ENCODE peak calls at places on chromosome 16, in nine cellular contexts. One of them, this sample, is unnamed. For H3K4me1, the result is how much of the 10 kb centered on the place peaks cover.

GRCh38 chr16:80994451-80994850 is 12.2 kb downstream of the CMC2 start:
- DNase-seq in uterus: no peak
- DNase-seq in prostate gland: no peak
- DNase-seq in endothelial cell of umbilical vein: no peak
- DNase-seq in lung: no peak
- DNase-seq in H9: no peak
- DNase-seq in left ventricle myocardium inferior: no peak
- DNase-seq in psoas muscle: no peak
- DNase-seq in stomach: no peak
- DNase-seq in this sample: no peak

GRCh38 chr16:88886915-88887521 is 20.6 kb upstream of the PABPN1L start:
- DNase-seq in lung: peak
- DNase-seq in stomach: peak
- DNase-seq in endothelial cell of umbilical vein: no peak
- DNase-seq in prostate gland: no peak
- DNase-seq in left ventricle myocardium inferior: peak
- DNase-seq in uterus: peak
- DNase-seq in psoas muscle: peak
- DNase-seq in H9: no peak
- DNase-seq in this sample: no peak

GRCh38 chr16:3129137-3130131 is 5.4 kb upstream of the ZNF213 start:
- DNase-seq in uterus: peak
- DNase-seq in psoas muscle: peak
- DNase-seq in prostate gland: peak
- DNase-seq in endothelial cell of umbilical vein: peak
- DNase-seq in H9: peak
- DNase-seq in lung: peak
- DNase-seq in left ventricle myocardium inferior: peak
- DNase-seq in stomach: peak
- DNase-seq in this sample: peak

GRCh38 chr16:62135903-62136302 is 99.7 kb upstream of the CDH8 start:
- DNase-seq in endothelial cell of umbilical vein: no peak
- DNase-seq in stomach: no peak
- DNase-seq in prostate gland: no peak
- DNase-seq in lung: no peak
- DNase-seq in psoas muscle: no peak
- DNase-seq in H9: no peak
- DNase-seq in uterus: no peak
- DNase-seq in left ventricle myocardium inferior: no peak
- DNase-seq in this sample: no peak

GRCh38 chr16:31329671-31330552 is 25.1 kb upstream of the ITGAX start:
- DNase-seq in psoas muscle: no peak
- DNase-seq in prostate gland: no peak
- DNase-seq in H9: no peak
- DNase-seq in endothelial cell of umbilical vein: no peak
- DNase-seq in left ventricle myocardium inferior: no peak
- DNase-seq in lung: no peak
- DNase-seq in stomach: no peak
- DNase-seq in uterus: no peak
- DNase-seq in this sample: no peak

GRCh38 chr16:842631-843560 is 42.4 kb upstream of the GNG13 start:
- DNase-seq in uterus: no peak
- DNase-seq in lung: no peak
- DNase-seq in stomach: no peak
- DNase-seq in left ventricle myocardium inferior: no peak
- DNase-seq in prostate gland: no peak
- DNase-seq in endothelial cell of umbilical vein: no peak
- DNase-seq in psoas muscle: no peak
- DNase-seq in H9: no peak
- DNase-seq in this sample: no peak

GRCh38 chr16:2231016-2231931 is 5.0 kb upstream of the DNASE1L2 start:
- DNase-seq in left ventricle myocardium inferior: no peak
- DNase-seq in stomach: no peak
- DNase-seq in uterus: no peak
- DNase-seq in endothelial cell of umbilical vein: no peak
- DNase-seq in psoas muscle: no peak
- DNase-seq in lung: no peak
- DNase-seq in H9: no peak
- DNase-seq in prostate gland: no peak
- DNase-seq in this sample: peak

GRCh38 chr16:22659933-22660332 is 149.2 kb downstream of the NPIPB5 start:
- DNase-seq in endothelial cell of umbilical vein: no peak
- DNase-seq in uterus: no peak
- DNase-seq in H9: peak
- DNase-seq in stomach: no peak
- DNase-seq in lung: no peak
- DNase-seq in psoas muscle: no peak
- DNase-seq in left ventricle myocardium inferior: no peak
- DNase-seq in prostate gland: peak
- DNase-seq in this sample: no peak

GRCh38 chr16:31181102-31181830 is 1.3 kb downstream of the FUS start:
- DNase-seq in H9: no peak
- DNase-seq in prostate gland: no peak
- DNase-seq in lung: peak
- DNase-seq in stomach: peak
- DNase-seq in uterus: peak
- DNase-seq in psoas muscle: peak
- DNase-seq in endothelial cell of umbilical vein: peak
- DNase-seq in left ventricle myocardium inferior: peak
- DNase-seq in this sample: no peak

GRCh38 chr16:9114842-9115241 is 23.4 kb downstream of the HAPSTR1 start:
- DNase-seq in endothelial cell of umbilical vein: no peak
- DNase-seq in lung: peak
- DNase-seq in left ventricle myocardium inferior: no peak
- DNase-seq in H9: no peak
- DNase-seq in prostate gland: no peak
- DNase-seq in uterus: no peak
- DNase-seq in stomach: no peak
- DNase-seq in psoas muscle: no peak
- DNase-seq in this sample: no peak

GRCh38 chr16:85048921-85049562 is 21.4 kb downstream of the KIAA0513 start:
- DNase-seq in prostate gland: no peak
- DNase-seq in left ventricle myocardium inferior: no peak
- DNase-seq in lung: no peak
- DNase-seq in uterus: no peak
- DNase-seq in stomach: no peak
- DNase-seq in H9: no peak
- DNase-seq in psoas muscle: peak
- DNase-seq in endothelial cell of umbilical vein: no peak
- DNase-seq in this sample: no peak

GRCh38 chr16:85251225-85251760 is 139.0 kb upstream of the CIBAR2 start:
- DNase-seq in stomach: no peak
- DNase-seq in left ventricle myocardium inferior: no peak
- DNase-seq in lung: no peak
- DNase-seq in prostate gland: no peak
- DNase-seq in endothelial cell of umbilical vein: no peak
- DNase-seq in psoas muscle: no peak
- DNase-seq in uterus: no peak
- DNase-seq in H9: no peak
- DNase-seq in this sample: no peak

DNA sequence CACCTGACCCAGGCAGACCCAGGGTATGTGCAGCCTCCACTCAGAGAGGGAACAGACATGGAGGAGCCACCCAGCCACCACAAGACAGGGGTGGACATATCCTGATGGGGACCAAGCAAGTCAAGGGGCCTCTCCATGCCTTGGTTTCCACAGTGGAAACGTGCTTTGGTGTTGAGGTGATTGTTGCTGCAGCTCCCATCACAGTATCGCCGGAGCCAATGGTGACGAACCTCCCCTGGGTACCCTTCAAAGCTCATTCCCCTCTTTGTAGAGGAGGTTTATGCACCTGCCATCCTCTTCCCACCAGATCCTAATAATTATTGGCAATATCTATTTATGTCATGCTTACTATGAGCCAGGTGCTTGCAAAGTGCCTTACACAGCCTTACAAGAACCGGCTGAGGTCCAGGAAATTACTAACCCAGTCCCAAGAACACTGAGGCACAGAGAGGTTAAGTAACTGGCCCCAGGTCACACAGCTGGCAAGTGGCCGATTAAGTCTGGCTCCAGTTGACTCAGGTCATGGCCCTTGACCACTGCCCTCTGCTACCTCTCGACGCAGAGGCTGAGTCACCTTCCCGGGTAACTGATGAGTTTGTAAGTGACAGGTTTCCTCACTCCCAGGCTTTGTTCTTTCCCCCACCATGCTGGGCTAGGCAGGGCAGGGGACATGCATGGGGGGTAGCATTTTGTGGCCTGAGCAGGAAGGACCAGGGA is 20.6 kb downstream of the SLC12A3 start:
- DNase-seq in stomach: no peak
- DNase-seq in prostate gland: no peak
- DNase-seq in uterus: no peak
- DNase-seq in H9: no peak
- DNase-seq in psoas muscle: no peak
- DNase-seq in left ventricle myocardium inferior: no peak
- DNase-seq in lung: no peak
- DNase-seq in endothelial cell of umbilical vein: no peak
- DNase-seq in this sample: no peak
- H3K4me1 ChIP-seq in stomach: under half
- H3K4me1 ChIP-seq in prostate gland: under half
- H3K4me1 ChIP-seq in uterus: under half
- H3K4me1 ChIP-seq in H9: under half
- H3K4me1 ChIP-seq in psoas muscle: under half
- H3K4me1 ChIP-seq in left ventricle myocardium inferior: under half
- H3K4me1 ChIP-seq in lung: under half
- H3K4me1 ChIP-seq in endothelial cell of umbilical vein: under half
- H3K4me1 ChIP-seq in this sample: under half

DNA sequence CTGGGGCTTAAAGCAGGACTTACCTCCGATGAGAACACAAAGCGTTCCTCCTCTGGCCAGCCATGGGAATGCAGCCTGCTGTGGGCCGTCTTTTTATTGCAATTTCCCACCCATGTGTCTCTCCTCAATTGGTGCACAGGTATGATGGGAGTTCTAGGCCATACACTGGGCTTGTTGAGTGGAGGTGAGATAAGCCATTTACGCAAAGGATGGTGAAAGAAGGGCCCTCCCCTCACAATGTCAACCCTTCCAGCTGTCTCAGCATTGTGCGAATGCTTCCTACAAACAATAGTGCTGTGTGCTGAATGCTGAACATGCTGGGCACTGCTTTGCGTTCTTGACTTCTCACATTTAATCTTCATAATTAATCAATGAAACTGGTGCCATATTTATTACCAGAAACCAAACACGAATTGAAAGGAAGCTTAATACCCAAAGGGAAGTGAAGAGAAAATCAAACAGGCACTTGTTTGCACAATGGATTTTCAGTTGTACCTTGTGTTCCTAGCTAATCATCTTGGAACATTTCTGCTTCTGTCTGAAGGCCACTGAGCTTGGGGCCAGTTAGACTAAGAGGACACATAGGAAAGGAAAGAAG is at the start of gene GP2:
- DNase-seq in lung: no peak
- DNase-seq in left ventricle myocardium inferior: no peak
- DNase-seq in H9: peak
- DNase-seq in uterus: no peak
- DNase-seq in stomach: peak
- DNase-seq in psoas muscle: no peak
- DNase-seq in endothelial cell of umbilical vein: no peak
- DNase-seq in prostate gland: peak
- DNase-seq in this sample: no peak
- H3K27ac ChIP-seq in lung: no peak
- H3K27ac ChIP-seq in left ventricle myocardium inferior: no peak
- H3K27ac ChIP-seq in H9: no peak
- H3K27ac ChIP-seq in uterus: no peak
- H3K27ac ChIP-seq in stomach: peak
- H3K27ac ChIP-seq in psoas muscle: no peak
- H3K27ac ChIP-seq in endothelial cell of umbilical vein: no peak
- H3K27ac ChIP-seq in prostate gland: peak
- H3K27ac ChIP-seq in this sample: no peak

GRCh38 chr16:24906901-24907300 is 61.1 kb downstream of the SLC5A11 start:
- DNase-seq in uterus: no peak
- DNase-seq in endothelial cell of umbilical vein: no peak
- DNase-seq in left ventricle myocardium inferior: no peak
- DNase-seq in prostate gland: no peak
- DNase-seq in lung: no peak
- DNase-seq in psoas muscle: no peak
- DNase-seq in H9: no peak
- DNase-seq in stomach: no peak
- DNase-seq in this sample: no peak

GRCh38 chr16:24908716-24909115 is 63.0 kb downstream of the SLC5A11 start:
- DNase-seq in uterus: no peak
- DNase-seq in prostate gland: no peak
- DNase-seq in lung: no peak
- DNase-seq in psoas muscle: no peak
- DNase-seq in stomach: no peak
- DNase-seq in H9: no peak
- DNase-seq in left ventricle myocardium inferior: no peak
- DNase-seq in endothelial cell of umbilical vein: no peak
- DNase-seq in this sample: no peak

GRCh38 chr16:24909856-24910255 is 64.1 kb downstream of the SLC5A11 start:
- DNase-seq in prostate gland: no peak
- DNase-seq in uterus: no peak
- DNase-seq in stomach: no peak
- DNase-seq in endothelial cell of umbilical vein: no peak
- DNase-seq in H9: no peak
- DNase-seq in left ventricle myocardium inferior: no peak
- DNase-seq in psoas muscle: no peak
- DNase-seq in lung: no peak
- DNase-seq in this sample: no peak

GRCh38 chr16:24906199-24906808 is 60.5 kb downstream of the SLC5A11 start:
- DNase-seq in uterus: no peak
- DNase-seq in psoas muscle: no peak
- DNase-seq in lung: no peak
- DNase-seq in endothelial cell of umbilical vein: peak
- DNase-seq in prostate gland: no peak
- DNase-seq in stomach: no peak
- DNase-seq in H9: no peak
- DNase-seq in left ventricle myocardium inferior: no peak
- DNase-seq in this sample: no peak
- TF ChIP-seq CTCF in uterus: no peak
- TF ChIP-seq CTCF in psoas muscle: peak
- TF ChIP-seq CTCF in lung: no peak
- TF ChIP-seq CTCF in endothelial cell of umbilical vein: peak
- TF ChIP-seq CTCF in prostate gland: no peak
- TF ChIP-seq CTCF in stomach: no peak
- TF ChIP-seq CTCF in H9: peak
- TF ChIP-seq CTCF in left ventricle myocardium inferior: peak
- TF ChIP-seq CTCF in this sample: peak

DNA sequence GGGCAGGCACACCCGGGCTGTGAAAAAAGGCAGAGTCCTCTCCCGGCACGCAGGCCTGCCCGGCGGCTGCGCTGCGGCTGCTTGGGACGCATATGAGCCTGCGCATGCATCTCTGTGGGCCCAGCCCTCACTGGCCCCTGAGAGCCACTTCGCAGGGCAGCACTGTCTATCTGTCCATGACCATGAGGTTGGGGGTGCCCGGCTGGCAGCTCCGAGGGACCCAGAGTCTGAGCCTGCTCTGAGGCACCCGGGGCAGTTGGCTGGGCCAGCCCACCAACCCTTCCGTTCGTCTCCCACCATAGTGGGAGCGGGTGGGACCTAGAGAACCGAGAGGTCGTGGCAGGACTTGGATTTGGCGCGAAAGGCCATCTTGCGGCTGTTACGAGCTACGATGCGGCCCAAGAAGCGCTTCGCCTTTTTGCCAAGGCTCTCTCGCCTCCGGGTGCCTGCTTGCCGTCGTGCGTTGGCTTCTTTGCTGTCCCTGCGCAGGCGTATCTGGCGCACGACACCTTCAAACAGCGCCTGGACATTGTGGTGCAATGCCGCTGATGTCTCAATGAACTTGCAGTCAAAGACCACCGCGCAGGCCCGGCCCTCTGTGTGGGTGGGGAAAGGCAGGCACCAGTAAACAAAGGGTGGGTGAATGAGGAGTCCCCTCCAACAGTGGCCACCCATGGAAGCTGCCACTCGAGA is 3.2 kb upstream of the CDH16 start:
- DNase-seq in psoas muscle: peak
- DNase-seq in uterus: no peak
- DNase-seq in left ventricle myocardium inferior: no peak
- DNase-seq in stomach: no peak
- DNase-seq in lung: no peak
- DNase-seq in H9: no peak
- DNase-seq in endothelial cell of umbilical vein: no peak
- DNase-seq in prostate gland: no peak
- DNase-seq in this sample: no peak
- H3K4me1 ChIP-seq in psoas muscle: under half
- H3K4me1 ChIP-seq in uterus: under half
- H3K4me1 ChIP-seq in left ventricle myocardium inferior: half or more
- H3K4me1 ChIP-seq in stomach: half or more
- H3K4me1 ChIP-seq in lung: under half
- H3K4me1 ChIP-seq in H9: under half
- H3K4me1 ChIP-seq in endothelial cell of umbilical vein: under half
- H3K4me1 ChIP-seq in prostate gland: under half
- H3K4me1 ChIP-seq in this sample: under half